ENCODE peak calls at places on chromosomes 6 and 20, in four cellular contexts. B is iris pigment epithelial cell; A is T-helper 2 cell; K is CD8-positive, alpha-beta T cell. M is an unnamed sample.

GRCh38 chr6:135183532-135184440 is 2.7 kb downstream of the MYB start:
- DNase-seq in K (peak), B (peak), A (peak), M (peak)

GRCh38 chr20:3911956-3912355 is 22.8 kb downstream of the PANK2 start:
- DNase-seq in B (no peak), A (no peak), K (no peak), M (no peak)

GRCh38 chr6:106477790-106478189 is 117.3 kb downstream of the CRYBG1 start:
- DNase-seq in B (no peak), K (no peak), A (no peak), M (no peak)

GRCh38 chr6:27422651-27423332 is 34.2 kb downstream of the ZNF391 start:
- DNase-seq in B (peak), A (no peak), K (no peak), M (no peak)

GRCh38 chr6:131093334-131093733 is 30.3 kb upstream of the EPB41L2 start:
- DNase-seq in K (no peak), B (no peak), A (no peak), M (no peak)

GRCh38 chr6:20876016-20876415 is 341.8 kb downstream of the CDKAL1 start:
- DNase-seq in K (no peak), A (no peak), B (peak), M (peak)

GRCh38 chr6:137001287-137001976 is 43.3 kb downstream of the IL20RA start:
- DNase-seq in B (no peak), K (no peak), A (no peak), M (peak)

GRCh38 chr6:84546427-84546914 is 217.9 kb downstream of the TBX18 start:
- DNase-seq in B (no peak), A (no peak), K (no peak), M (no peak)

GRCh38 chr6:107115695-107116327 is 496 bp upstream of the BEND3 start:
- DNase-seq in B (peak), A (no peak), K (peak), M (no peak)

GRCh38 chr6:3882865-3883264 is 33.7 kb downstream of the FAM50B start:
- DNase-seq in A (no peak), B (peak), K (no peak), M (peak)

GRCh38 chr6:157981395-157982296 is at the start of gene SYNJ2:
- DNase-seq in K (peak), B (peak), A (peak), M (peak)

GRCh38 chr6:62103186-62103859 is 182.7 kb downstream of the KHDRBS2 start:
- DNase-seq in B (no peak), K (no peak), A (no peak), M (no peak)

GRCh38 chr6:30626484-30627366 is at the start of gene ATAT1:
- DNase-seq in B (peak), K (peak), A (peak), M (peak)

GRCh38 chr20:11432407-11432806 is 485.3 kb upstream of the BTBD3 start:
- DNase-seq in K (no peak), B (peak), A (no peak), M (peak)

GRCh38 chr6:112743343-112743742 is 396.2 kb downstream of the RFPL4B start:
- DNase-seq in B (no peak), K (no peak), A (no peak), M (no peak)

GRCh38 chr6:53611342-53611741 is 54.2 kb downstream of the KLHL31 start:
- DNase-seq in B (peak), K (no peak), A (no peak), M (peak)

GRCh38 chr6:157217894-157218370 is 105.4 kb downstream of the TMEM242 start:
- DNase-seq in A (no peak), K (no peak), B (no peak), M (no peak)